ENCODE peak calls at places on chromosome 7, in seven cellular contexts. M is right atrium auricular region; W is naive thymus-derived CD4-positive, alpha-beta T cell; X is body of pancreas; N is aorta; B is tibial artery; L is IMR-90. Q is an unnamed sample.

GRCh38 chr7:126728967-126729366 is 523.8 kb downstream of the GRM8 start:
- DNase-seq in M (no peak), W (no peak), X (no peak), N (no peak), B (no peak), L (no peak), Q (no peak)

GRCh38 chr7:112262804-112263203 is 56.3 kb downstream of the ZNF277 start:
- DNase-seq in M (no peak), W (no peak), X (no peak), N (no peak), B (no peak), L (no peak), Q (no peak)

GRCh38 chr7:115721293-115721920 is 309.2 kb downstream of the TFEC start:
- DNase-seq in M (no peak), W (no peak), X (no peak), N (no peak), B (no peak), L (no peak), Q (no peak)

GRCh38 chr7:11831727-11832495 is at the start of gene THSD7A:
- DNase-seq in M (no peak), W (peak; percentile 26), X (peak; percentile 57), N (peak; percentile 75), B (peak; percentile 60), L (peak; percentile 13), Q (peak; percentile 81)

GRCh38 chr7:108166687-108167086 is 36.5 kb upstream of the LAMB4 start:
- DNase-seq in M (no peak), W (no peak), X (no peak), N (no peak), B (no peak), L (no peak), Q (no peak)

GRCh38 chr7:98728555-98728954 is 111.5 kb downstream of the NPTX2 start:
- DNase-seq in M (no peak), W (no peak), X (no peak), N (no peak), B (no peak), L (no peak), Q (no peak)

GRCh38 chr7:76509931-76510877 is at the start of gene UPK3B:
- DNase-seq in M (no peak), W (no peak), X (peak; percentile 35), N (peak; percentile 70), B (peak; percentile 59), L (no peak), Q (peak; percentile 71)

GRCh38 chr7:56062382-56062781 is 1.7 kb upstream of the SUMF2 start:
- DNase-seq in M (no peak), W (no peak), X (no peak), N (no peak), B (no peak), L (peak; percentile 89), Q (no peak)

GRCh38 chr7:99975782-99976521 is at the start of gene AZGP1:
- DNase-seq in M (no peak), W (no peak), X (peak; percentile 79), N (no peak), B (no peak), L (no peak), Q (peak; percentile 53)

GRCh38 chr7:5177060-5177459 is 13.0 kb upstream of the WIPI2 start:
- DNase-seq in M (peak; percentile 74), W (no peak), X (peak; percentile 93), N (peak; percentile 91), B (peak; percentile 90), L (peak; percentile 87), Q (peak; percentile 73)

GRCh38 chr7:157250605-157251228 is 86.1 kb upstream of the DNAJB6 start:
- DNase-seq in M (no peak), W (no peak), X (peak; percentile 43), N (peak; percentile 22), B (no peak), L (peak; percentile 66), Q (no peak)

GRCh38 chr7:44473295-44473694 is 17.2 kb downstream of the NUDCD3 start:
- DNase-seq in M (no peak), W (no peak), X (no peak), N (no peak), B (no peak), L (peak; percentile 45), Q (no peak)

GRCh38 chr7:98254516-98254915 is 2.5 kb upstream of the TECPR1 start:
- DNase-seq in M (no peak), W (no peak), X (no peak), N (no peak), B (no peak), L (peak; percentile 64), Q (no peak)

GRCh38 chr7:90269163-90269562 is 24.2 kb downstream of the CFAP69 start:
- DNase-seq in M (no peak), W (no peak), X (no peak), N (no peak), B (no peak), L (no peak), Q (no peak)

GRCh38 chr7:94039368-94040065 is 35.4 kb upstream of the BET1 start:
- DNase-seq in M (no peak), W (no peak), X (no peak), N (no peak), B (no peak), L (no peak), Q (no peak)

GRCh38 chr7:24370541-24370940 is 86.6 kb downstream of the NPY start:
- DNase-seq in M (no peak), W (no peak), X (no peak), N (no peak), B (no peak), L (no peak), Q (no peak)
- H3K4me3 ChIP-seq in M (no peak overlapping the region), W (no peak overlapping the region), X (no peak overlapping the region), N (no peak overlapping the region), B (no peak overlapping the region), L (no peak overlapping the region), Q (no peak overlapping the region)

GRCh38 chr7:24908166-24908565 is 71.8 kb downstream of the OSBPL3 start:
- DNase-seq in M (no peak), W (no peak), X (no peak), N (no peak), B (no peak), L (no peak), Q (no peak)
- H3K4me1 ChIP-seq in M (peaks cover 20% of the 10 kb centered on the region), W (peaks cover 86% of the 10 kb centered on the region), X (peaks cover 16% of the 10 kb centered on the region), N (no peaks in the 10 kb centered on the region), B (no peaks in the 10 kb centered on the region), L (peaks cover 14% of the 10 kb centered on the region), Q (no peaks in the 10 kb centered on the region)

GRCh38 chr7:342681-343216 is 52.8 kb downstream of the FOXL3 start:
- DNase-seq in M (no peak), W (no peak), X (peak; percentile 45), N (no peak), B (no peak), L (no peak), Q (no peak)

GRCh38 chr7:340200-340937 is 50.4 kb downstream of the FOXL3 start:
- DNase-seq in M (no peak), W (no peak), X (peak; percentile 40), N (no peak), B (no peak), L (no peak), Q (no peak)

GRCh38 chr7:339696-340095 is 49.7 kb downstream of the FOXL3 start:
- DNase-seq in M (no peak), W (no peak), X (no peak), N (no peak), B (no peak), L (no peak), Q (no peak)

GRCh38 chr7:341841-342638 is 52.1 kb downstream of the FOXL3 start:
- DNase-seq in M (no peak), W (no peak), X (peak; percentile 99), N (no peak), B (no peak), L (no peak), Q (no peak)

GRCh38 chr7:340979-341694 is 51.2 kb downstream of the FOXL3 start:
- DNase-seq in M (no peak), W (no peak), X (no peak), N (no peak), B (no peak), L (no peak), Q (no peak)
- H3K4me3 ChIP-seq in M (no peak overlapping the region), W (no peak overlapping the region), X (no peak overlapping the region), N (no peak overlapping the region), B (no peak overlapping the region), L (no peak overlapping the region), Q (no peak overlapping the region)

GRCh38 chr7:125530553-125530952 is 600.9 kb upstream of the POT1 start:
- DNase-seq in M (no peak), W (no peak), X (no peak), N (no peak), B (no peak), L (no peak), Q (no peak)

GRCh38 chr7:125526958-125527357 is 597.3 kb upstream of the POT1 start:
- DNase-seq in M (no peak), W (no peak), X (no peak), N (no peak), B (no peak), L (no peak), Q (no peak)

GRCh38 chr7:125529237-125529636 is 599.6 kb upstream of the POT1 start:
- DNase-seq in M (no peak), W (no peak), X (no peak), N (no peak), B (no peak), L (no peak), Q (no peak)

GRCh38 chr7:125526092-125526491 is 596.5 kb upstream of the POT1 start:
- DNase-seq in M (no peak), W (no peak), X (no peak), N (no peak), B (no peak), L (no peak), Q (no peak)
- H3K4me1 ChIP-seq in M (no peaks in the 10 kb centered on the region), W (no peaks in the 10 kb centered on the region), X (no peaks in the 10 kb centered on the region), N (no peaks in the 10 kb centered on the region), B (no peaks in the 10 kb centered on the region), L (no peaks in the 10 kb centered on the region), Q (no peaks in the 10 kb centered on the region)

GRCh38 chr7:1554332-1555045 is 1.5 kb downstream of the TMEM184A start:
- DNase-seq in M (no peak), W (no peak), X (peak; percentile 31), N (no peak), B (no peak), L (no peak), Q (no peak)
- H3K4me3 ChIP-seq in M (no peak overlapping the region), W (no peak overlapping the region), X (no peak overlapping the region), N (no peak overlapping the region), B (no peak overlapping the region), L (no peak overlapping the region), Q (no peak overlapping the region)

GRCh38 chr7:92813390-92814024 is 22.9 kb downstream of the CDK6 start:
- DNase-seq in M (no peak), W (no peak), X (no peak), N (no peak), B (no peak), L (peak; percentile 57), Q (no peak)
- H3K4me1 ChIP-seq in M (peaks cover 32% of the 10 kb centered on the region), W (peaks cover 30% of the 10 kb centered on the region), X (peaks cover 14% of the 10 kb centered on the region), N (no peaks in the 10 kb centered on the region), B (no peaks in the 10 kb centered on the region), L (peaks cover 6% of the 10 kb centered on the region), Q (peaks cover 11% of the 10 kb centered on the region)

GRCh38 chr7:36091571-36092176 is 61.4 kb upstream of the EEPD1 start:
- DNase-seq in M (no peak), W (no peak), X (no peak), N (no peak), B (no peak), L (no peak), Q (no peak)
- H3K4me3 ChIP-seq in M (no peak overlapping the region), W (no peak overlapping the region), X (no peak overlapping the region), N (no peak overlapping the region), B (no peak overlapping the region), L (no peak overlapping the region), Q (no peak overlapping the region)

Q was measured in upper lobe of right lung.